ENCODE peak calls at places on chromosome 11, in four cellular contexts. Z, Y, D and W are unnamed samples. For H3K4me1, the result is how much of the 10 kb centered on the place peaks cover.

GRCh38 chr11:46277623-46278386 is at the start of gene CREB3L1:
- DNase-seq in Z (no peak), D (no peak), Y (peak), W (peak)

GRCh38 chr11:820655-821512 is 2.2 kb downstream of the PNPLA2 start:
- DNase-seq in Y (peak), D (no peak), Z (no peak), W (no peak)

GRCh38 chr11:79393362-79394043 is 47.3 kb downstream of the TENM4 start:
- DNase-seq in Z (no peak), D (no peak), Y (no peak), W (no peak)

GRCh38 chr11:70360211-70360610 is 38.1 kb upstream of the CTTN start:
- DNase-seq in Z (no peak), Y (no peak), D (no peak), W (no peak)

GRCh38 chr11:115488945-115489344 is 15.3 kb downstream of the CADM1 start:
- DNase-seq in Y (no peak), Z (no peak), D (no peak), W (no peak)

GRCh38 chr11:6438979-6439571 is 1.7 kb downstream of the HPX start:
- DNase-seq in Z (no peak), D (peak), Y (no peak), W (peak)

GRCh38 chr11:27183672-27184457 is 143.2 kb downstream of the BBOX1 start:
- DNase-seq in Y (no peak), Z (peak), D (peak), W (peak)

GRCh38 chr11:102194257-102194656 is 84.0 kb downstream of the YAP1 start:
- DNase-seq in Y (no peak), Z (no peak), D (no peak), W (no peak)

GRCh38 chr11:65375012-65375411 is 7.4 kb downstream of the SLC25A45 start:
- DNase-seq in D (no peak), Y (no peak), Z (no peak), W (no peak)

GRCh38 chr11:38332046-38332445 is 1734.0 kb upstream of the RAG2 start:
- DNase-seq in Z (no peak), Y (no peak), D (no peak), W (no peak)

GRCh38 chr11:45150301-45150700 is 3.9 kb downstream of the PRDM11 start:
- DNase-seq in Z (no peak), D (no peak), Y (no peak), W (no peak)

GRCh38 chr11:45150943-45151342 is 4.5 kb downstream of the PRDM11 start:
- DNase-seq in D (no peak), Z (no peak), Y (no peak), W (no peak)

GRCh38 chr11:45147871-45148270 is 1.4 kb downstream of the PRDM11 start:
- DNase-seq in Z (no peak), D (no peak), Y (no peak), W (no peak)

GRCh38 chr11:45148276-45148675 is 1.8 kb downstream of the PRDM11 start:
- DNase-seq in D (no peak), Z (no peak), Y (no peak), W (no peak)

GRCh38 chr11:45149483-45150056 is 3.1 kb downstream of the PRDM11 start:
- DNase-seq in Z (no peak), D (no peak), Y (no peak), W (no peak)
- H3K4me3 ChIP-seq in Z (no peak), D (no peak), Y (no peak), W (no peak)

GRCh38 chr11:118304227-118304808 is at the start of gene CD3E:
- DNase-seq in Y (no peak), D (no peak), Z (peak), W (no peak)
- H3K4me1 ChIP-seq in Y (under half), D (under half), Z (half or more), W (under half)

GRCh38 chr11:31927982-31928381 is 116.9 kb upstream of the PAX6 start:
- DNase-seq in Y (no peak), Z (no peak), D (no peak), W (no peak)
- H3K4me3 ChIP-seq in Y (no peak), Z (no peak), D (no peak), W (no peak)

DNA sequence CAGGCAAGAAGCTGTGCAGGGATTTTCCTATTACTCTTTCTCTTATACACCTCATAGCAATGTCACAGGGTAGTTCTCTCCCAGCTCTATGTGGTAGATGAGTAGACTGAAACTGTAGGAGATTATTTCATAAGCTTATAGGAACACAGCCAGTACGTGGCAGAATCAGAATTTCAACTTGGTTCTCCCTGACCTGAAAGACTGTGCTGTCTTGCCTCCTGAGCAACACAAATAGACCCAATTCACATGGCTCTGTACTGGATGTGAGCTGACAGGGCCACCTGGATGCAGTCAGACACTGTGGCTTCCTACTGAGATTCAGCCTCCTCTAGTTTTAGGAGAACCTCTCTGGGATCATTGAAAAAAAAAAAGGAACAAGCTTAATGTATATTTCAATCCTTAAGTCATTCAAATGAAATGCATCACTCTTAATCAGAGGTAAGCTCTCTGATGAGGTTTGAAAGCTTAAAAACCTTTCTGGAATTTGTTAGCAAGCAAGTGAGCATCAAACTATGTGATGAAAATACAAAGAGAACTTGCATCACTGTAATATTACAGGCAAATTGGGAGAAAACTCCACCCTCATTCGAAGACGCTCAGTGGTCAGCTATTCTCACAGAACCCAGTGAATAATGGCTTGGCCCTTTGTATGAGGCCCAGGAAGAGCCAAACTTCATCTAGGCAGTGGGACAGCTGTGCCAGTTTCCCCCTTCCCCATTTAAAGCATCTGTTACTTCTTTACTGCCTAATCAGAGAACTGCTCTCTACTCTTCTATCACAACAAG is 1039.4 kb downstream of the NTM start:
- DNase-seq in Y (no peak), D (no peak), Z (no peak), W (no peak)
- H3K4me1 ChIP-seq in Y (under half), D (under half), Z (under half), W (under half)

GRCh38 chr11:75767793-75768111 is 826 bp upstream of the DGAT2 start:
- DNase-seq in Y (no peak), D (no peak), Z (no peak), W (no peak)
- H3K4me3 ChIP-seq in Y (peak), D (peak), Z (peak), W (no peak)

GRCh38 chr11:128714121-128714520 is 20.2 kb downstream of the FLI1 start:
- DNase-seq in Z (no peak), D (no peak), Y (no peak), W (no peak)

GRCh38 chr11:128713595-128713994 is 19.7 kb downstream of the FLI1 start:
- DNase-seq in Z (no peak), D (no peak), Y (no peak), W (no peak)

GRCh38 chr11:128715691-128716153 is 21.9 kb downstream of the FLI1 start:
- DNase-seq in Z (no peak), Y (no peak), D (no peak), W (no peak)

GRCh38 chr11:128716231-128716630 is 22.4 kb downstream of the FLI1 start:
- DNase-seq in Y (no peak), Z (no peak), D (no peak), W (no peak)

DNA sequence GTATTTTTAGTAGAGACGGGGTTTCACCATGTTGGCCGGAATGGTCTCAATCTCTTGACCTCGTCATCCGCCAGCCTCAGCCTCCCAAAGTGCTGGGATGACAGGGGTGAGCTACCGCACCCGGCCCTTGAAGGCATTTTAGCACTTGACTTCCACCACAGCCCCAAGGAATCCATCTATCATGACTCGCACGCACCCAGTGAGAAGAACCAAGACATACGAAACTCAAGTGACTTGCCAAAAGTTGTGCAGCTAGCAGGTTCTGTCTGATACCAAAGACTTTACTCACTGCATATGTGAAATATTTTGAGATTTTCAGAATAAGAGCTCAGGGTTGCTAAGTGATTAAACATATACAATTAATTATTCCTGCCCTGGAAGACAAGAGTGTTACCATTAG is 21.0 kb downstream of the FLI1 start:
- DNase-seq in D (no peak), Z (no peak), Y (no peak), W (no peak)
- H3K4me1 ChIP-seq in D (under half), Z (half or more), Y (half or more), W (under half)

GRCh38 chr11:119028346-119029068 is 2.2 kb downstream of the SLC37A4 start:
- DNase-seq in Z (no peak), Y (no peak), D (no peak), W (no peak)
- H3K4me3 ChIP-seq in Z (no peak), Y (no peak), D (no peak), W (no peak)